ENCODE peak calls at places on chromosomes 2 and 18, in four cellular contexts. F is DMS79, T is small intestine, S is astrocyte of the hippocampus. R is an unnamed sample.
A peak's percentile ranks its signal among the peaks of the same experiment; 100 is the strongest.

GRCh38 chr2:127721311-127721977 is 20.1 kb downstream of the SFT2D3 start:
- DNase-seq in F (peak; percentile 11), T (no peak), S (peak; percentile 73), R (no peak)

GRCh38 chr2:148720501-148720998 is 76.0 kb downstream of the EPC2 start:
- DNase-seq in F (no peak), T (peak; percentile 24), S (no peak), R (no peak)

GRCh38 chr2:130798472-130799221 is 38.1 kb upstream of the ARHGEF4 start:
- DNase-seq in S (peak; percentile 75), F (peak; percentile 78), T (no peak), R (no peak)

GRCh38 chr18:64693756-64694155 is 544.9 kb upstream of the LINC00305 start:
- DNase-seq in T (no peak), S (peak; percentile 36), F (no peak), R (no peak)

GRCh38 chr18:76458522-76459311 is 36.3 kb downstream of the ZNF516 start:
- DNase-seq in T (no peak), F (no peak), S (no peak), R (no peak)

GRCh38 chr2:109466674-109467575 is 146.8 kb downstream of the SEPTIN10 start:
- DNase-seq in T (no peak), F (peak; percentile 79), S (peak; percentile 81), R (no peak)

GRCh38 chr2:179771791-179772190 is 89.6 kb downstream of the ZNF385B start:
- DNase-seq in S (no peak), F (peak; percentile 13), T (no peak), R (no peak)

GRCh38 chr2:27249891-27250651 is 12.8 kb downstream of the SLC30A3 start:
- DNase-seq in S (peak; percentile 73), F (no peak), T (peak; percentile 23), R (no peak)

GRCh38 chr18:79405019-79405780 is 9.5 kb downstream of the NFATC1 start:
- DNase-seq in S (no peak), T (no peak), F (no peak), R (no peak)

GRCh38 chr2:237910576-237911362 is 51.3 kb downstream of the RAMP1 start:
- DNase-seq in T (no peak), F (no peak), S (no peak), R (no peak)